ENCODE peak calls at places on chromosomes 3 and 15, in nine cellular contexts. C is Panc1, X is NB4, F is uterus, G is AG10803, M is astrocyte of the spinal cord, E is HepG2, U is tibial artery, L is fibroblast of mammary gland. V is an unnamed sample.

GRCh38 chr3:128698211-128699011 is 27.6 kb upstream of the RAB7A start:
- DNase-seq in C (no peak), X (peak), F (peak), G (peak), M (peak), E (no peak), U (peak), L (no peak), V (no peak)

GRCh38 chr3:141812586-141812985 is 49.4 kb downstream of the GRK7 start:
- DNase-seq in C (no peak), X (no peak), F (no peak), G (no peak), M (no peak), E (no peak), U (no peak), L (no peak), V (no peak)

GRCh38 chr15:51878446-51879386 is 49.3 kb downstream of the TMOD3 start:
- DNase-seq in C (no peak), X (no peak), F (no peak), G (peak), M (peak), E (no peak), U (no peak), L (peak), V (peak)

GRCh38 chr3:178385280-178385952 is 150.8 kb upstream of the KCNMB2 start:
- DNase-seq in C (peak), X (peak), F (no peak), G (peak), M (peak), E (peak), U (no peak), L (peak), V (peak)

GRCh38 chr3:13749063-13749764 is 130.7 kb downstream of the WNT7A start:
- DNase-seq in C (no peak), X (no peak), F (no peak), G (no peak), M (no peak), E (no peak), U (no peak), L (no peak), V (no peak)

GRCh38 chr3:185825639-185826481 is 1.0 kb upstream of the IGF2BP2 start:
- DNase-seq in C (no peak), X (peak), F (peak), G (peak), M (no peak), E (no peak), U (no peak), L (peak), V (peak)

GRCh38 chr3:7913283-7913682 is 588.3 kb upstream of the LMCD1 start:
- DNase-seq in C (no peak), X (no peak), F (no peak), G (no peak), M (no peak), E (no peak), U (no peak), L (no peak), V (no peak)

GRCh38 chr15:39455502-39455991 is 125.3 kb upstream of the THBS1 start:
- DNase-seq in C (no peak), X (peak), F (no peak), G (peak), M (peak), E (peak), U (no peak), L (peak), V (peak)

GRCh38 chr3:168165390-168166269 is 69.9 kb upstream of the GOLIM4 start:
- DNase-seq in C (peak), X (peak), F (peak), G (peak), M (peak), E (peak), U (no peak), L (peak), V (peak)

GRCh38 chr3:122030381-122031122 is 8.5 kb upstream of the ILDR1 start:
- DNase-seq in C (no peak), X (peak), F (no peak), G (peak), M (peak), E (no peak), U (no peak), L (peak), V (peak)

GRCh38 chr3:46296826-46297225 is 54.6 kb downstream of the CCR3 start:
- DNase-seq in C (no peak), X (no peak), F (no peak), G (no peak), M (no peak), E (no peak), U (no peak), L (no peak), V (no peak)

GRCh38 chr3:24678441-24678865 is 183.8 kb upstream of the THRB start:
- DNase-seq in C (no peak), X (peak), F (peak), G (peak), M (peak), E (no peak), U (no peak), L (peak), V (peak)

GRCh38 chr3:4529901-4530588 is 36.9 kb downstream of the ITPR1 start:
- DNase-seq in C (no peak), X (peak), F (no peak), G (no peak), M (no peak), E (no peak), U (no peak), L (no peak), V (no peak)

GRCh38 chr3:14256561-14257342 is 78.1 kb downstream of the LSM3 start:
- DNase-seq in C (no peak), X (no peak), F (peak), G (no peak), M (no peak), E (no peak), U (peak), L (no peak), V (no peak)

GRCh38 chr3:33645060-33645841 is 72.8 kb downstream of the CLASP2 start:
- DNase-seq in C (no peak), X (no peak), F (no peak), G (peak), M (peak), E (no peak), U (no peak), L (peak), V (peak)

GRCh38 chr15:25541228-25541627 is 102.4 kb upstream of the UBE3A start:
- DNase-seq in C (no peak), X (no peak), F (no peak), G (peak), M (no peak), E (no peak), U (no peak), L (peak), V (no peak)

GRCh38 chr15:25544076-25544475 is 105.3 kb upstream of the UBE3A start:
- DNase-seq in C (no peak), X (no peak), F (no peak), G (no peak), M (no peak), E (no peak), U (no peak), L (no peak), V (no peak)

GRCh38 chr15:25542648-25543047 is 103.8 kb upstream of the UBE3A start:
- DNase-seq in C (no peak), X (no peak), F (no peak), G (no peak), M (no peak), E (no peak), U (no peak), L (no peak), V (no peak)

GRCh38 chr15:25545017-25545416 is 106.2 kb upstream of the UBE3A start:
- DNase-seq in C (no peak), X (peak), F (no peak), G (peak), M (peak), E (no peak), U (no peak), L (peak), V (no peak)

GRCh38 chr15:25543156-25543555 is 104.3 kb upstream of the UBE3A start:
- DNase-seq in C (no peak), X (no peak), F (peak), G (peak), M (peak), E (no peak), U (peak), L (peak), V (peak)
- TF ChIP-seq CTCF in C (no peak), X (no peak), F (no peak), G (peak), M (no peak), E (no peak), U (no peak), L (no peak), V (no peak)

DNA sequence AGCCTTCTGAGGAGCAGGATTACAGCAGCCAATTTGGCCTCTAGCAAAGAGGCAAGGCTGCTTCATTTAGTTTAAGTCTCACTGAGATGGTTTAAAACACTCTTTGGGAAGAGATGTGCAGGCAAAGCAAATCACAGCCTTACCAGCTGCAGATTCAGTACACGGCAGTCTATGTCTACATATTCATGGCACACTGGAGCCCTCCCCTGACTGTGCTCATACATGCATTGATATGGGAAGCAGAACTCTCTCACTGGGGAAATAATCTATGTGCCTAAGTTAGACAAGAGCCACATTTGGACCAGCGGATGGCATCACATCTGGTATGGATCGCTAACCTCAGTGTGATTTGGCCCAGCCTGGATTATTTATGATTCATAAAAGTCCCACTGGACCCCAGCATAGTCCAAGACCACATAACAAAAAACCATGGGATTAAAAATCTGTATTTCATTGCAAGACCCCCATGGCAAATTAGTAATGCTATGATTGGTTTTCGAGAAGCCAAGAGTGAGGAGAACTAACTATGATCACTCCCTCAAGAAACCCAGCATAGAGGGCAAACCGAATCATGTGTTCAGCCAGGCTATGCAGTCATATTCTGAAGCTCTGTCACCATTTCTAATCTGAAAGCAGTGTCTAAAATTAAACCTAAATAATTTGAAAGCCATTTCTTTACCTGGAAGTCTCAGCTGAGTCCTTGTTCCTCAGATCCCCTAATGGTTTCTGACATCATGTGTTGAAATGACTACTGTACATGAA is 1.3 kb downstream of the PRICKLE2 start:
- DNase-seq in C (no peak), X (no peak), F (peak), G (peak), M (peak), E (no peak), U (no peak), L (peak), V (peak)
- H3K4me3 ChIP-seq in C (no peak), X (no peak), F (peak), G (peak), M (peak), E (no peak), U (peak), L (no peak), V (peak)

GRCh38 chr15:57215371-57215770 is 160.9 kb upstream of the CGNL1 start:
- DNase-seq in C (no peak), X (no peak), F (no peak), G (peak), M (no peak), E (no peak), U (no peak), L (no peak), V (no peak)

GRCh38 chr15:57218826-57219576 is 157.3 kb upstream of the CGNL1 start:
- DNase-seq in C (no peak), X (peak), F (no peak), G (peak), M (peak), E (no peak), U (no peak), L (peak), V (peak)

GRCh38 chr15:57217716-57218598 is 158.3 kb upstream of the CGNL1 start:
- DNase-seq in C (no peak), X (peak), F (no peak), G (peak), M (peak), E (no peak), U (no peak), L (peak), V (peak)

GRCh38 chr15:57216288-57216687 is 160.0 kb upstream of the CGNL1 start:
- DNase-seq in C (no peak), X (peak), F (no peak), G (peak), M (peak), E (no peak), U (no peak), L (peak), V (peak)

GRCh38 chr15:57213783-57214366 is 162.4 kb upstream of the CGNL1 start:
- DNase-seq in C (peak), X (peak), F (no peak), G (peak), M (peak), E (peak), U (no peak), L (peak), V (peak)
- TF ChIP-seq CTCF in C (peak), X (no peak), F (peak), G (peak), M (peak), E (peak), U (no peak), L (peak), V (peak)

GRCh38 chr15:90892023-90892422 is 7.7 kb downstream of the FES start:
- DNase-seq in C (no peak), X (no peak), F (no peak), G (no peak), M (no peak), E (no peak), U (peak), L (no peak), V (no peak)

GRCh38 chr15:90890839-90891238 is 6.5 kb downstream of the FES start:
- DNase-seq in C (no peak), X (no peak), F (no peak), G (no peak), M (no peak), E (no peak), U (no peak), L (no peak), V (no peak)

GRCh38 chr15:90891346-90891949 is 7.1 kb downstream of the FES start:
- DNase-seq in C (no peak), X (no peak), F (no peak), G (no peak), M (no peak), E (no peak), U (no peak), L (no peak), V (no peak)

GRCh38 chr15:90889313-90889730 is 5.0 kb downstream of the FES start:
- DNase-seq in C (no peak), X (no peak), F (no peak), G (no peak), M (no peak), E (no peak), U (peak), L (no peak), V (no peak)

GRCh38 chr15:90889736-90890456 is 5.6 kb downstream of the FES start:
- DNase-seq in C (no peak), X (no peak), F (no peak), G (no peak), M (no peak), E (no peak), U (no peak), L (no peak), V (no peak)
- H3K4me3 ChIP-seq in C (no peak), X (no peak), F (no peak), G (no peak), M (no peak), E (no peak), U (no peak), L (no peak), V (no peak)